ENCODE peak calls at places on chromosomes 2 and 18, in ten cellular contexts. U is ovary, Y is heart left ventricle, M is mucosa of descending colon, N is cardiac muscle cell, O is HCT116, P is OCI-LY7, I is Peyer's patch, T is IMR-90, D is bronchial epithelial cell. A is an unnamed sample.

GRCh38 chr18:28039078-28039477 is 137.9 kb downstream of the CDH2 start:
- DNase-seq in U (no peak), Y (peak; percentile 28), M (no peak), N (peak; percentile 74), O (no peak), P (no peak), I (no peak), T (peak; percentile 34), D (peak; percentile 78), A (peak; percentile 7)

GRCh38 chr18:57210101-57210661 is 63.3 kb downstream of the BOD1L2 start:
- DNase-seq in U (no peak), Y (peak; percentile 55), M (peak; percentile 58), N (peak; percentile 67), O (peak; percentile 63), P (no peak), I (peak; percentile 85), T (peak; percentile 70), D (peak; percentile 85), A (peak; percentile 90)

GRCh38 chr2:24957221-24957620 is 14.5 kb downstream of the DNAJC27 start:
- DNase-seq in U (no peak), Y (no peak), M (no peak), N (no peak), O (no peak), P (no peak), I (no peak), T (no peak), D (no peak), A (no peak)

GRCh38 chr2:64675860-64676259 is 22.1 kb upstream of the SERTAD2 start:
- DNase-seq in U (no peak), Y (no peak), M (no peak), N (no peak), O (no peak), P (no peak), I (no peak), T (peak; percentile 52), D (peak; percentile 87), A (peak; percentile 30)

GRCh38 chr2:66569974-66570373 is 135.0 kb downstream of the MEIS1 start:
- DNase-seq in U (no peak), Y (no peak), M (no peak), N (no peak), O (no peak), P (no peak), I (no peak), T (no peak), D (no peak), A (no peak)

GRCh38 chr2:177265386-177265690 is 811 bp upstream of the NFE2L2 start:
- DNase-seq in U (no peak), Y (no peak), M (peak; percentile 78), N (no peak), O (no peak), P (no peak), I (peak; percentile 86), T (peak; percentile 59), D (peak; percentile 53), A (no peak)

GRCh38 chr2:115414461-115414860 is 972.0 kb downstream of the DPP10 start:
- DNase-seq in U (no peak), Y (no peak), M (no peak), N (peak; percentile 62), O (no peak), P (no peak), I (no peak), T (no peak), D (peak; percentile 7), A (no peak)

GRCh38 chr2:102736174-102736606 is 25.6 kb upstream of the TMEM182 start:
- DNase-seq in U (peak; percentile 23), Y (no peak), M (peak; percentile 63), N (peak; percentile 30), O (no peak), P (peak; percentile 30), I (peak; percentile 68), T (peak; percentile 20), D (peak; percentile 27), A (peak; percentile 53)

GRCh38 chr2:220660277-220661155 is 911.6 kb downstream of the EPHA4 start:
- DNase-seq in U (no peak), Y (no peak), M (peak; percentile 54), N (no peak), O (no peak), P (no peak), I (no peak), T (no peak), D (peak; percentile 91), A (peak; percentile 38)

GRCh38 chr2:186543561-186544131 is 46.2 kb upstream of the ITGAV start:
- DNase-seq in U (no peak), Y (no peak), M (no peak), N (peak; percentile 72), O (no peak), P (no peak), I (no peak), T (peak; percentile 80), D (peak; percentile 82), A (peak; percentile 6)

GRCh38 chr2:220452561-220452960 is 825.1 kb downstream of the SLC4A3 start:
- DNase-seq in U (no peak), Y (no peak), M (no peak), N (no peak), O (no peak), P (no peak), I (no peak), T (peak; percentile 27), D (no peak), A (no peak)

GRCh38 chr2:55159037-55159651 is 72.9 kb downstream of the CLHC1 start:
- DNase-seq in U (peak; percentile 69), Y (peak; percentile 75), M (no peak), N (peak; percentile 35), O (no peak), P (peak; percentile 91), I (peak; percentile 60), T (no peak), D (peak; percentile 21), A (no peak)

GRCh38 chr2:160792837-160793236 is 299.2 kb upstream of the RBMS1 start:
- DNase-seq in U (no peak), Y (no peak), M (no peak), N (no peak), O (no peak), P (no peak), I (no peak), T (no peak), D (no peak), A (no peak)

GRCh38 chr2:9972621-9973445 is 21.3 kb downstream of the GRHL1 start:
- DNase-seq in U (no peak), Y (no peak), M (no peak), N (peak; percentile 55), O (no peak), P (no peak), I (no peak), T (peak; percentile 74), D (peak; percentile 77), A (no peak)

GRCh38 chr2:158025263-158025996 is 76.2 kb upstream of the UPP2 start:
- DNase-seq in U (no peak), Y (no peak), M (no peak), N (peak; percentile 21), O (no peak), P (no peak), I (no peak), T (peak; percentile 87), D (no peak), A (no peak)

GRCh38 chr18:61948196-61948800 is 55.5 kb upstream of the RNF152 start:
- DNase-seq in U (no peak), Y (no peak), M (no peak), N (peak; percentile 21), O (no peak), P (no peak), I (no peak), T (peak; percentile 59), D (peak; percentile 51), A (no peak)

DNA sequence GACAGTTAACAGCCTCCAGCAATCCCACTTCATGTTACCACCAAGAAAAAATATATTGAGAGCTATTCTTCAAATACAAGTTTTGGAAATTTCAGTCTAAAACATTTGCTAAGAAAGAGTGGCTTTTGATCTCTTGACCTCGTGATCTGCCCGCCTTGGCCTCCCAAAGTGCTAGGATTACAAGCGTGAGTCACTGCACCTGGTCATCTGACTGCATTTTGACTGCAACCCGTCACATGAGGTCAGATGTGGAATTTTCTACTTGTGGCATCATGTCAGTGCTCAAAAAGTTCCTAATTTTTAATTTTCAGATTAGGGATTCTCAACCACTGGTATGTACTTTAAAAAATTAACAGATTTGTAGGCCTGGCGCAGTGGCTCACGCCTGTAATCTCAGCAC is 9.1 kb upstream of the CLK1 start:
- DNase-seq in U (no peak), Y (no peak), M (no peak), N (no peak), O (no peak), P (no peak), I (no peak), T (no peak), D (no peak), A (no peak)
- H3K36me3 ChIP-seq in U (no peaks in the 10 kb centered on the region), Y (no peaks in the 10 kb centered on the region), M (no peaks in the 10 kb centered on the region), N (peaks cover 42% of the 10 kb centered on the region), O (peaks cover 21% of the 10 kb centered on the region), P (peaks cover 88% of the 10 kb centered on the region), I (peaks cover 70% of the 10 kb centered on the region), T (peaks cover 17% of the 10 kb centered on the region), D (peaks cover 3% of the 10 kb centered on the region), A (no peaks in the 10 kb centered on the region)

DNA sequence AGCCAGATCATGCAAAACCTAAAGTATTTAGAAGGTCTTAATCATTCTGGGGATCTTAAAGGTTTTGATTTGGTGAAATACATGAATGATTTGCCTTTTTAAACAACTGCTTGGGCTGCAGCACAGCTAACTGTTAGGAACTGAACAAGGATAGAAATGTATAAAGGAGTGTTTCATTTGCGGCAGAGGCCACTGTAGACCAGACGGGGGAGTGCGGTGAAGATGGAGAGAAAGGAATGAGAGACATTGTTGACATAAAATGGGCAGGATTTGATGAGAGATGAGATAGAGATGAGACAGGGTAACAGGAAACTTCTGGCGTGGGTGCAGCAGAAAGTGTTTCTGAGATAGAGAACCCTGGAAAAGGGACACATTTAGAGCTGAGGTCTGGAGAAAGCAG is 308.1 kb downstream of the TMX3 start:
- DNase-seq in U (no peak), Y (no peak), M (no peak), N (no peak), O (no peak), P (no peak), I (no peak), T (no peak), D (no peak), A (no peak)
- TF ChIP-seq CTCF in U (no peak), Y (no peak), M (no peak), N (no peak), O (no peak), P (no peak), I (no peak), T (no peak), D (no peak), A (no peak)

GRCh38 chr2:149021761-149022160 is 16.7 kb upstream of the LYPD6B start:
- DNase-seq in U (no peak), Y (no peak), M (no peak), N (no peak), O (no peak), P (peak; percentile 83), I (no peak), T (no peak), D (no peak), A (no peak)
- H3K36me3 ChIP-seq in U (no peaks in the 10 kb centered on the region), Y (no peaks in the 10 kb centered on the region), M (no peaks in the 10 kb centered on the region), N (no peaks in the 10 kb centered on the region), O (no peaks in the 10 kb centered on the region), P (peaks cover 12% of the 10 kb centered on the region), I (no peaks in the 10 kb centered on the region), T (no peaks in the 10 kb centered on the region), D (no peaks in the 10 kb centered on the region), A (no peaks in the 10 kb centered on the region)

DNA sequence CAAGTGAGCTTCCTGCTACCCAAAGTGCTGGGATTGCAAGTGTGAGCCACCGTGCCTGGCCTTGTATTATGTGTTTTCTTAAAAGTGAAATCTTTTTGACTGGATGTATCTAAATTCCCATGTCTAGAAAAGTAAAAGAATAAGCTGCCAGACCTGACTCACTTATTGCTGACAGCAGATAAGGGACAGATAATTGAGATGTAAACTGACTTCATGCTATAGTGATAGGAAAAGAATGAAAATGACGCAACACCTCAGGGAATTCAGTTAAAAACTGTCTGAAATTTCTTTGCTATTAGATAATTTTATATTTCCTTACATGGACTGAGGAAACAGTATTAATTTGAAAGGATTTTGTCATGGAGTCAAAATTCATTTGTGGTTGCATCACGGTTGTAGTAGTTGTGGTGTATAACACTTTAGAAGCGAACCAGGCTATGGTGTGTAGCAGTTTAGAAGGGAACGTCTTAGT is 19.4 kb downstream of the TTC27 start:
- DNase-seq in U (no peak), Y (no peak), M (no peak), N (peak; percentile 94), O (no peak), P (no peak), I (no peak), T (peak; percentile 93), D (peak; percentile 7), A (no peak)
- TF ChIP-seq CTCF in U (no peak), Y (no peak), M (no peak), N (no peak), O (no peak), P (no peak), I (no peak), T (no peak), D (no peak), A (no peak)

A was measured in hepatocyte.